ENCODE peak calls at places on chromosomes 5 and 9, in five cellular contexts. X, F, H, P and Q are unnamed samples.

GRCh38 chr5:116370149-116370548 is 204.5 kb downstream of the SEMA6A start:
- DNase-seq in X (no peak), F (no peak), H (no peak), P (no peak), Q (no peak)

GRCh38 chr9:91891915-91892314 is 58.1 kb downstream of the ROR2 start:
- DNase-seq in X (no peak), F (no peak), H (no peak), P (no peak), Q (no peak)

GRCh38 chr5:176527246-176528222 is 9.7 kb downstream of the RNF44 start:
- DNase-seq in X (no peak), F (peak; percentile 39), H (no peak), P (no peak), Q (no peak)

GRCh38 chr9:132169672-132170392 is 8.0 kb downstream of the NTNG2 start:
- DNase-seq in X (peak; percentile 67), F (peak; percentile 63), H (peak; percentile 42), P (peak; percentile 74), Q (peak; percentile 70)

GRCh38 chr5:98899456-98899855 is 29.4 kb downstream of the CHD1 start:
- DNase-seq in X (no peak), F (no peak), H (no peak), P (no peak), Q (no peak)

GRCh38 chr5:93583799-93584530 is 943 bp downstream of the NR2F1 start:
- DNase-seq in X (peak; percentile 60), F (no peak), H (peak; percentile 74), P (peak; percentile 82), Q (peak; percentile 61)

GRCh38 chr9:38744484-38744883 is 24.6 kb upstream of the FAM240B start:
- DNase-seq in X (no peak), F (no peak), H (no peak), P (no peak), Q (no peak)

GRCh38 chr5:154829589-154830218 is 20.7 kb downstream of the FAXDC2 start:
- DNase-seq in X (no peak), F (peak; percentile 63), H (no peak), P (no peak), Q (no peak)

GRCh38 chr5:13664377-13664776 is 280.1 kb downstream of the DNAH5 start:
- DNase-seq in X (no peak), F (no peak), H (peak; percentile 90), P (peak; percentile 3), Q (no peak)

GRCh38 chr5:124748687-124749594 is 2.5 kb upstream of the ZNF608 start:
- DNase-seq in X (peak; percentile 87), F (peak; percentile 77), H (peak; percentile 32), P (peak; percentile 4), Q (peak; percentile 96)

GRCh38 chr5:109852371-109853160 is 162.8 kb downstream of the MAN2A1 start:
- DNase-seq in X (no peak), F (no peak), H (peak; percentile 27), P (no peak), Q (no peak)

GRCh38 chr5:155631116-155631515 is 617.6 kb downstream of the KIF4B start:
- DNase-seq in X (no peak), F (no peak), H (peak; percentile 65), P (no peak), Q (no peak)

GRCh38 chr9:73170185-73170957 is 18.7 kb downstream of the ANXA1 start:
- DNase-seq in X (no peak), F (no peak), H (no peak), P (no peak), Q (no peak)

GRCh38 chr5:74934949-74935751 is 69.0 kb upstream of the FAM169A start:
- DNase-seq in X (peak; percentile 67), F (no peak), H (peak; percentile 82), P (peak; percentile 19), Q (peak; percentile 22)

GRCh38 chr9:83744206-83744605 is 36.4 kb upstream of the UBQLN1 start:
- DNase-seq in X (no peak), F (no peak), H (no peak), P (no peak), Q (no peak)

GRCh38 chr5:113293613-113294340 is 141.0 kb downstream of the TSSK1B start:
- DNase-seq in X (no peak), F (no peak), H (peak; percentile 15), P (no peak), Q (peak; percentile 35)

GRCh38 chr5:139022528-139022927 is 147.4 kb upstream of the LRRTM2 start:
- DNase-seq in X (no peak), F (no peak), H (peak; percentile 25), P (no peak), Q (no peak)

GRCh38 chr5:112338681-112339337 is 80.3 kb downstream of the EPB41L4A start:
- DNase-seq in X (peak; percentile 18), F (no peak), H (peak; percentile 54), P (no peak), Q (no peak)

GRCh38 chr9:93974151-93974550 is 19.0 kb upstream of the BARX1 start:
- DNase-seq in X (peak; percentile 50), F (no peak), H (peak; percentile 37), P (no peak), Q (no peak)

GRCh38 chr5:1545126-1545797 is 21.5 kb upstream of the LPCAT1 start:
- DNase-seq in X (no peak), F (no peak), H (no peak), P (no peak), Q (no peak)

GRCh38 chr9:72749276-72749675 is 203.6 kb downstream of the ALDH1A1 start:
- DNase-seq in X (no peak), F (no peak), H (no peak), P (no peak), Q (no peak)

GRCh38 chr9:114501786-114502682 is 3.2 kb downstream of the WHRN start:
- DNase-seq in X (no peak), F (no peak), H (peak; percentile 18), P (no peak), Q (no peak)

GRCh38 chr9:114504341-114505186 is 709 bp downstream of the WHRN start:
- DNase-seq in X (peak; percentile 70), F (peak; percentile 70), H (peak; percentile 29), P (no peak), Q (no peak)

GRCh38 chr9:114503009-114503408 is 2.3 kb downstream of the WHRN start:
- DNase-seq in X (peak; percentile 57), F (no peak), H (no peak), P (no peak), Q (no peak)

GRCh38 chr9:114505187-114506081 is at the start of gene WHRN:
- DNase-seq in X (peak; percentile 97), F (peak; percentile 94), H (peak; percentile 87), P (peak; percentile 85), Q (peak; percentile 80)

DNA sequence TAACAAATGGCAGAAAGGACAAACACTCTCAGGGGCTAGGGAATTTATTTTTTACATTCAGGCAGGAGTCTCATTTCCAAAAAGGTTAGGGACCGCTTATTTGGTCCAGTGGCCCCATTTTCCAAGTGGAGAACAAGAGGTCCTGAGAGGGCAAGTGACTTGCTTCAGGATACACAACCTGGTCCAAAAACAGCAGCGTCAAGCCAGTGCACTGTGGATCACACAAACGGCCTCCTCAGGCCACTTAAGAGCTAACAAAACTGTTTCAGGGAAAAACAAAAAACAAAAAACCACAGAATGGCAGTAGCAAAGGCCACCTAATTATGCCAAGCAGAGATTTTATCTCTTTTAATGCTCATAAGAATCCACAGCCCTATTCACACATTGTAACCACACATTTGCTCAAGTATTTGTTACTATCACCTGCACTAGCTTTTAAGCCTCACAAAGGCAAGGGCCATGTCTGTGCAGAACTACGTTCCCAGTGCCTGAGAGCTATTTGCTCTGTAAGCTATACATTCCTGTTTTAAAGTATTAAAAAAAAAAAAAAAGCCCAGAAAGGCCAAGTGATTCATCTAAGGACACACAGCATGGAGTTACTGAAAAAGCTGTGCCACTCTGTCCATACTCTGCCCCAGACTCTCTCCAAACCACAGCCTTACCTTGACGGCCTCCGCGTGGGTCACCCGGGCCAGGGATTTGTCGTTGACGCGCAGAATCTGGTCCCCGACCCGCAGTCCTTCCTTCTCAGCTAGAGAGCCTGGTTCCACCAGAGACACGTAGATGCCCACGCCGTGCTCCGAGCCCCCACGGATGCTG is 1.5 kb downstream of the WHRN start:
- DNase-seq in X (no peak), F (no peak), H (no peak), P (no peak), Q (no peak)
- H3K4me3 ChIP-seq in X (no peak overlapping the region), F (no peak overlapping the region), H (peak overlapping the region; percentile 72), P (no peak overlapping the region), Q (no peak overlapping the region)

GRCh38 chr5:120684213-120684612 is 220.1 kb downstream of the PRR16 start:
- DNase-seq in X (no peak), F (no peak), H (peak; percentile 45), P (peak; percentile 5), Q (no peak)
- TF ChIP-seq CTCF in X (no peak), F (no peak), H (peak; percentile 13), P (no peak), Q (no peak)

DNA sequence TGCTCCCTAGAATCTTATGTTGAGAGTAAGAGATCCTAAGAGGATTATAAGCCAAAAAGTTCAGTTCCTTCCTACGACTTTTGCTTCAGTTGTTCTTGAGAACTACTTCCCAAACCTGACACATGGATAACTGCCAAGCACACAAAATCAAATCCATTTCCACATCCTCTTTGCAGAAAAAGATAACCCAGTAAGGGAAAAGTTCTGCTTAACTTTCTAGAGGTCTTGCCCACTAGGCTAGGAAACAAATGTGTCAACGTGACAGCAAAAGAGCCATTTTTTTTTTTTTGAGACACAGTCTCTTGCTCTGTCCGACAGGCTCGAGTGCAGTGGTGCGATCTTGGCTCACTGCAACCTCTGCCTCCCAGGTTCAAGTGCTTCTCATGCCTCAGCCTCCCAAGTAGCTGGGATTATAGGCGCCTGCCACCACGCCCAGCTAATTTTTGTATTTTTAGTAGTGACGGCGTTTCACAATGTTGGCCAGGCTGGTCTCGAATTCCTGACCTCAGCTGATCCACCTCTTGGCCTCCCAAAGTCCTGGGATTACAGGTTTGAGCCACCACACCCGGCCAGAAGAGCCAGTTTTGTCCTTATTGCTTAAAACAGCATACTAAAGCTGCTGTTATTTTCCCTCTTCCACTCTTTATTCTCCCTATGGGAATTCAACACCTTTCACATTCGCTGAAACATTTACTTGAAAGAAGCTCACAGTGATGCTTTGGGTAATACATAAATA is 24.2 kb downstream of the CSNK1A1 start:
- DNase-seq in X (no peak), F (no peak), H (no peak), P (no peak), Q (no peak)
- H3K4me3 ChIP-seq in X (no peak overlapping the region), F (no peak overlapping the region), H (no peak overlapping the region), P (no peak overlapping the region), Q (no peak overlapping the region)

GRCh38 chr5:8473827-8474568 is 605.0 kb downstream of the MTRR start:
- DNase-seq in X (no peak), F (no peak), H (no peak), P (no peak), Q (no peak)
- TF ChIP-seq CTCF in X (no peak), F (no peak), H (peak; percentile 18), P (peak; percentile 11), Q (no peak)

DNA sequence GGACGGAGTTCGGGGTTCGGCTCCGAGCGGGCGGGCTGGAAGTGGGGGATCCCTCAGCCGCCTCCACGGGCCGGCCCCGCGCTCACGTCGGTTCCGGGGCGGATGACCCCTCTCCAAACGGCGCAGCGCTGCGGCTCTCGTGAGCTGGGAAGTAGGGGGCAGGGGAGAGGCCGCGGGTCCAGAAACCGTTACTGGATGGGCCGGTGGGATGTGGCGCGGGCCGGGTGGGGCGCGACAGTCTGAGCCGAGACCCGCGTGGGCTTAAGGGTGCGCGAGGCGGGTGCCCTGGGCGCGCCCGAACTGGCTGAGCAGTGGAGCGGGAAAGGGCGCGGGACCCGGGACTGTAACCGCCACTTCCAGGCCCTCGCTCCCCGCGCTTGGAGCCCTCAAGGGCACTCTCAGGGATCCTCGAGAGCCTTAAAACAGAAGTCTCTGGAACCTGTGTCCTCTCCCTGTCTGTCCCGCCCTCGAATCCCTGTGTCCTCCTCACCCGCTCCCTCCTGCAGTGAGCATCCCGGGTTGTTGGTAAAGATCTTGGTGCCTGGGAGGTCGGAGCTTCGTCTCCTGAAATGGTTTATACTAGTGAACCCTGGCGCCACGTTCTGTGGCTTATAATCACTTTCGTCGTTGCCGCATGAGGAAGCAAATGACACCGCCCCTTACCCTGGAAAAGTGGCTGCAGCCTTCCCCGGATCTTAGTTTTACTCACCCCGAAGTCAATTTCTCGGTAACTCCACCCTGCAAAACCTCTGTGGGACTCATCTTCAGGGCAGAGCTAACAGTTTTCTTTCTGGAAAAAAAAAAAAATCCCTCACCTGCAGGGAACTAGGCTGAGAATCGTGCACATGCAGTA is 571 bp upstream of the MARCHF11 start:
- DNase-seq in X (peak; percentile 6), F (no peak), H (no peak), P (no peak), Q (no peak)
- H3K4me3 ChIP-seq in X (no peak overlapping the region), F (no peak overlapping the region), H (no peak overlapping the region), P (no peak overlapping the region), Q (no peak overlapping the region)